ENCODE peak calls at places on chromosomes 7 and 10, in five cellular contexts. P is HCT116, V is transverse colon, H is prostate gland, R is spleen. Y is an unnamed sample.

GRCh38 chr7:110541962-110542361 is 549.0 kb upstream of the LRRN3 start:
- DNase-seq in R (no peak), V (no peak), H (no peak), P (no peak), Y (no peak)

GRCh38 chr10:17348111-17349008 is 106.0 kb downstream of the ST8SIA6 start:
- DNase-seq in V (peak; percentile 23), P (peak; percentile 83), R (no peak), H (peak; percentile 12), Y (peak; percentile 22)

GRCh38 chr7:92584953-92585352 is 5.2 kb downstream of the FAM133B start:
- DNase-seq in R (no peak), H (no peak), V (no peak), P (no peak), Y (no peak)

GRCh38 chr7:120165231-120165630 is 107.7 kb upstream of the KCND2 start:
- DNase-seq in H (no peak), R (no peak), P (no peak), V (no peak), Y (no peak)

GRCh38 chr7:158237672-158238335 is 349.8 kb downstream of the PTPRN2 start:
- DNase-seq in P (no peak), H (no peak), R (peak; percentile 70), V (no peak), Y (no peak)

GRCh38 chr10:53276797-53277196 is 504.2 kb upstream of the MBL2 start:
- DNase-seq in R (no peak), V (no peak), P (no peak), H (no peak), Y (no peak)

GRCh38 chr10:43287056-43288007 is 20.5 kb upstream of the RASGEF1A start:
- DNase-seq in V (peak; percentile 65), P (peak; percentile 66), H (peak; percentile 52), R (peak; percentile 92), Y (peak; percentile 92)

GRCh38 chr10:84820121-84820520 is 491.7 kb downstream of the CCSER2 start:
- DNase-seq in V (no peak), R (no peak), P (peak; percentile 10), H (no peak), Y (no peak)

GRCh38 chr7:56121440-56121839 is 5.2 kb upstream of the NUPR2 start:
- DNase-seq in R (no peak), H (no peak), P (no peak), V (no peak), Y (no peak)

GRCh38 chr10:6050801-6051445 is 11.2 kb downstream of the IL2RA start:
- DNase-seq in V (peak; percentile 80), P (no peak), R (peak; percentile 94), H (peak; percentile 61), Y (peak; percentile 58)

GRCh38 chr10:18333616-18334015 is 193.4 kb downstream of the CACNB2 start:
- DNase-seq in R (no peak), P (no peak), H (no peak), V (no peak), Y (no peak)

GRCh38 chr7:50206521-50207250 is 97.8 kb upstream of the IKZF1 start:
- DNase-seq in R (peak; percentile 80), P (peak; percentile 38), V (peak; percentile 24), H (no peak), Y (peak; percentile 10)

GRCh38 chr10:66283874-66284464 is 641.9 kb upstream of the LRRTM3 start:
- DNase-seq in R (no peak), H (no peak), P (no peak), V (no peak), Y (no peak)

GRCh38 chr10:121058082-121058481 is 206.9 kb downstream of the WDR11 start:
- DNase-seq in H (no peak), P (no peak), R (no peak), V (no peak), Y (no peak)

GRCh38 chr7:40709077-40709964 is 574.5 kb downstream of the SUGCT start:
- DNase-seq in R (no peak), V (no peak), H (no peak), P (no peak), Y (no peak)

GRCh38 chr10:93438796-93439253 is 43.3 kb downstream of the MYOF start:
- DNase-seq in R (no peak), H (peak; percentile 85), P (peak; percentile 82), V (peak; percentile 56), Y (no peak)

GRCh38 chr10:114026189-114027040 is 17.3 kb upstream of the ADRB1 start:
- DNase-seq in V (no peak), P (peak; percentile 58), H (no peak), R (no peak), Y (no peak)

GRCh38 chr10:28734940-28735759 is 57.8 kb downstream of the BAMBI start:
- DNase-seq in H (no peak), P (peak; percentile 16), R (no peak), V (no peak), Y (no peak)

GRCh38 chr7:103679156-103680132 is 233.4 kb upstream of the SLC26A5 start:
- DNase-seq in R (no peak), P (no peak), V (no peak), H (no peak), Y (no peak)

GRCh38 chr7:158044156-158044823 is 543.3 kb downstream of the PTPRN2 start:
- DNase-seq in H (no peak), R (peak; percentile 39), V (no peak), P (no peak), Y (no peak)

GRCh38 chr7:55100172-55100961 is 81.5 kb downstream of the EGFR start:
- DNase-seq in V (peak; percentile 59), R (no peak), P (no peak), H (peak; percentile 58), Y (peak; percentile 80)

GRCh38 chr7:98135984-98136383 is 29.3 kb downstream of the LMTK2 start:
- DNase-seq in V (no peak), R (no peak), H (peak; percentile 43), P (no peak), Y (no peak)

GRCh38 chr10:126525326-126525725 is 137.0 kb upstream of the ADAM12 start:
- DNase-seq in R (no peak), H (no peak), V (no peak), P (no peak), Y (no peak)

GRCh38 chr10:119445311-119445934 is 97.1 kb downstream of the RGS10 start:
- DNase-seq in P (peak; percentile 70), R (peak; percentile 95), H (peak; percentile 83), V (peak; percentile 88), Y (no peak)

GRCh38 chr10:34310234-34310633 is 504.9 kb downstream of the PARD3 start:
- DNase-seq in P (no peak), V (no peak), R (no peak), H (no peak), Y (no peak)

GRCh38 chr10:110786172-110786571 is 85.6 kb upstream of the PDCD4 start:
- DNase-seq in H (no peak), V (no peak), R (no peak), P (no peak), Y (no peak)

GRCh38 chr7:154438571-154438970 is 386.4 kb downstream of the DPP6 start:
- DNase-seq in P (no peak), R (no peak), H (no peak), V (no peak), Y (no peak)

DNA sequence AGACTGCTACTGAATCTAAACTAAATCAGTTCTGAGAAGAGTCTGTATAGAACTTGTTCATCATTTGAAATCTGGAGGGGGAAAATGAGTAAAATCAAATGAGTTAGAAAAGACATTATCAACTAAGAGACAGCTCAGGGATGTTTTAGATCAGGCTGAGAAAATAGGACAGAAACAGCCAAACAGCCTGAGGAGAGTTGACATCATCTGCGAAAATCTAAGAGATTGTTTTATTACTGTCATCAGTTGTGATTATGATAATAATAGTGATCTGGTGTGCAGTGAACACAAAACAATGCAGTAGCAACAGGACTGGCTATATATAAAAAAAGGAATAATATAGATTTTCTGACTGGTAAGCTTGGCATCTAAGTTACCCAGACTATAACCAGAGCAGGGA is 108.8 kb upstream of the SLC13A1 start:
- DNase-seq in H (no peak), P (no peak), R (no peak), V (no peak), Y (no peak)
- TF ChIP-seq POLR2AphosphoS5 in H (no peak), P (no peak), R (no peak), V (no peak), Y (no peak)

GRCh38 chr7:23474829-23475578 is 4.7 kb upstream of the IGF2BP3 start:
- DNase-seq in H (no peak), V (no peak), P (no peak), R (no peak), Y (no peak)

GRCh38 chr7:23474098-23474828 is 4.0 kb upstream of the IGF2BP3 start:
- DNase-seq in P (peak; percentile 90), H (no peak), V (peak; percentile 77), R (peak; percentile 89), Y (peak; percentile 71)

GRCh38 chr7:23472974-23473847 is 2.9 kb upstream of the IGF2BP3 start:
- DNase-seq in H (no peak), R (no peak), P (no peak), V (no peak), Y (peak; percentile 58)

GRCh38 chr7:23472556-23472955 is 2.3 kb upstream of the IGF2BP3 start:
- DNase-seq in V (no peak), P (no peak), H (no peak), R (no peak), Y (no peak)

GRCh38 chr7:23473848-23474097 is 3.5 kb upstream of the IGF2BP3 start:
- DNase-seq in R (no peak), H (no peak), P (no peak), V (no peak), Y (no peak)
- H3K4me3 ChIP-seq in R (peak overlapping the region; percentile 28), H (no peak overlapping the region), P (peak overlapping the region; percentile 77), V (peak overlapping the region; percentile 19), Y (peak overlapping the region; percentile 28)

DNA sequence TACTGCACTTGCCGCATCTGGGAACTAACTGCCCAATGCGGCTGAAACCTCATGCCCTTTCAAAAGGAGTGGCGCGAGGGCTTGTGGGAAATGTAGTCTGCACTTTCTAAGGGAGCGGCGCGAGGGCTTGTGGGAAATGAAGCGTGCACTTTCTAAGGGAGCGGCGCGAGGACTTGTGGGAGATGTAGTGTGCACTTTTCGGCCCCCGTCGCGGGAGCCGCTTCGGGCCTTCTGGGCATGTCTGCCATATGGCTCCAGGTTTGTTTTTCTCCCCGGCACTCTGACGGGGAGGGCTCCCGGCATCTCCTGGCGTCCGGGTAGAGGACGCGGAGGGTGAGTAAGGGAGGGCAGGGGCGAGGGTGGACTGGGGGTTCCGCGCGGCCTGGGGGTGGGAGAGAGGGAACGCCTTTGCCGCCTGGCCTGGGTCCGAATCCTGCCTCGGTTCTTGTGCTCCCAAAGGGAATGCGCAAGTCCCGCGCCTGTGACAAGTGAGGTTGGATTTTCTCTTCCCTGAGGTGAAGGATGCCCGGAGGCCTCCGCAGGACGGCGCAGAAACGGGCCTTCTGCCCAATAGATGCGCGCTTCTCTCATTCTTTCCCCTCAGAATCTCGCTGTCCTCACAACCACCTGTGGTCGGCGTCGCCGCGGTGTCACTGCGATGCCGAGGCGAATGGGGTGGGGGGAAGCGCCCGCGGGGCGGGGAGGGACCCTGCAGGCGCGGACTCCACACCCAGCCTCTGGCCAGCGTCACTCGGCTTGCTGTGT is at the start of gene ZNF37A:
- DNase-seq in R (peak; percentile 97), P (peak; percentile 95), V (peak; percentile 95), H (peak; percentile 97), Y (peak; percentile 97)
- TF ChIP-seq POLR2A in R (no peak), P (peak; percentile 33), V (peak; percentile 54), H (peak; percentile 70), Y (peak; percentile 72)

GRCh38 chr7:19871102-19871501 is 97.7 kb upstream of the TMEM196 start:
- DNase-seq in R (no peak), P (no peak), V (no peak), H (no peak), Y (no peak)
- TF ChIP-seq POLR2AphosphoS5 in R (no peak), P (no peak), V (no peak), H (no peak), Y (no peak)

Y was measured in upper lobe of left lung.